ENCODE peak calls at places on chromosomes 12 and 14, in eight cellular contexts. Q is Right ventricle myocardium superior; T is CD4-positive, alpha-beta T cell; W is small intestine; X is effector CD8-positive, alpha-beta T cell; N is PC-9; U is glomerular endothelial cell; P is breast epithelium. R is an unnamed sample.

GRCh38 chr14:54535126-54535525 is 25.4 kb downstream of the CGRRF1 start:
- DNase-seq in Q (no peak), T (no peak), W (no peak), X (no peak), N (no peak), U (no peak), P (no peak), R (no peak)

GRCh38 chr14:37726708-37727107 is 131.3 kb downstream of the TTC6 start:
- DNase-seq in Q (no peak), T (no peak), W (no peak), X (no peak), N (no peak), U (no peak), P (no peak), R (no peak)

GRCh38 chr14:77184396-77185092 is 2.9 kb downstream of the TMEM63C start:
- DNase-seq in Q (no peak), T (no peak), W (peak), X (no peak), N (no peak), U (no peak), P (peak), R (no peak)

GRCh38 chr14:76887196-76887595 is 61.0 kb downstream of the LRRC74A start:
- DNase-seq in Q (no peak), T (no peak), W (no peak), X (no peak), N (no peak), U (no peak), P (no peak), R (no peak)

GRCh38 chr12:101877816-101878811 is 734 bp downstream of the DRAM1 start:
- DNase-seq in Q (no peak), T (no peak), W (peak), X (no peak), N (no peak), U (no peak), P (no peak), R (peak)

GRCh38 chr14:91315844-91316267 is 71.4 kb upstream of the GPR68 start:
- DNase-seq in Q (no peak), T (peak), W (peak), X (peak), N (no peak), U (no peak), P (no peak), R (no peak)

GRCh38 chr14:55220230-55220629 is 28.8 kb upstream of the DLGAP5 start:
- DNase-seq in Q (no peak), T (no peak), W (no peak), X (no peak), N (no peak), U (no peak), P (no peak), R (no peak)

GRCh38 chr14:69713127-69713800 is 53.7 kb upstream of the SRSF5 start:
- DNase-seq in Q (no peak), T (no peak), W (peak), X (no peak), N (no peak), U (no peak), P (no peak), R (no peak)

GRCh38 chr12:64452559-64453329 is 824 bp downstream of the TBK1 start:
- DNase-seq in Q (no peak), T (no peak), W (peak), X (no peak), N (peak), U (peak), P (no peak), R (no peak)

GRCh38 chr12:67442347-67442841 is 173.2 kb downstream of the CAND1 start:
- DNase-seq in Q (peak), T (no peak), W (peak), X (no peak), N (no peak), U (no peak), P (no peak), R (no peak)

GRCh38 chr12:16608346-16608745 is 2.4 kb upstream of the LMO3 start:
- DNase-seq in Q (no peak), T (no peak), W (no peak), X (no peak), N (no peak), U (no peak), P (no peak), R (no peak)

GRCh38 chr12:108839011-108839889 is 18.1 kb downstream of the SSH1 start:
- DNase-seq in Q (peak), T (no peak), W (no peak), X (no peak), N (no peak), U (no peak), P (peak), R (peak)

GRCh38 chr14:70640938-70641547 is 673 bp upstream of the TTC9 start:
- DNase-seq in Q (no peak), T (peak), W (peak), X (peak), N (peak), U (no peak), P (no peak), R (peak)

GRCh38 chr14:68408680-68409079 is 384.2 kb downstream of the ZFP36L1 start:
- DNase-seq in Q (no peak), T (no peak), W (peak), X (no peak), N (no peak), U (no peak), P (no peak), R (no peak)

GRCh38 chr12:115885040-115885439 is 392.5 kb downstream of the MED13L start:
- DNase-seq in Q (no peak), T (no peak), W (peak), X (no peak), N (peak), U (no peak), P (no peak), R (no peak)